ENCODE peak calls at places on chromosomes 12 and 14, in five cellular contexts. One of them, this sample, is unnamed.

GRCh38 chr14:86799244-86799647 is 1193.7 kb downstream of the GALC start:
- DNase-seq in H1: no peak
- DNase-seq in trophoblast cell: peak
- DNase-seq in mesenchymal stem cell: peak
- DNase-seq in H9: no peak
- DNase-seq in this sample: no peak

GRCh38 chr12:55933158-55933798 is 2.3 kb downstream of the DGKA start:
- DNase-seq in mesenchymal stem cell: peak
- DNase-seq in trophoblast cell: peak
- DNase-seq in H9: no peak
- DNase-seq in H1: no peak
- DNase-seq in this sample: no peak

GRCh38 chr12:75705749-75706719 is 194.6 kb upstream of the KRR1 start:
- DNase-seq in mesenchymal stem cell: peak
- DNase-seq in H1: no peak
- DNase-seq in H9: no peak
- DNase-seq in trophoblast cell: no peak
- DNase-seq in this sample: no peak

GRCh38 chr12:65536876-65537661 is 258.6 kb downstream of the MSRB3 start:
- DNase-seq in H1: no peak
- DNase-seq in trophoblast cell: no peak
- DNase-seq in mesenchymal stem cell: peak
- DNase-seq in H9: no peak
- DNase-seq in this sample: no peak

GRCh38 chr12:47766496-47767196 is 6.4 kb upstream of the SLC48A1 start:
- DNase-seq in trophoblast cell: no peak
- DNase-seq in H9: no peak
- DNase-seq in mesenchymal stem cell: no peak
- DNase-seq in H1: no peak
- DNase-seq in this sample: no peak

GRCh38 chr12:41795910-41796309 is 348.8 kb downstream of the GXYLT1 start:
- DNase-seq in H9: peak
- DNase-seq in H1: peak
- DNase-seq in trophoblast cell: no peak
- DNase-seq in mesenchymal stem cell: no peak
- DNase-seq in this sample: no peak

GRCh38 chr12:32549675-32550079 is 129.4 kb upstream of the DNM1L start:
- DNase-seq in H1: peak
- DNase-seq in H9: no peak
- DNase-seq in mesenchymal stem cell: peak
- DNase-seq in trophoblast cell: no peak
- DNase-seq in this sample: no peak

GRCh38 chr12:124687695-124688301 is 120.4 kb upstream of the NCOR2 start:
- DNase-seq in H9: no peak
- DNase-seq in H1: no peak
- DNase-seq in mesenchymal stem cell: peak
- DNase-seq in trophoblast cell: no peak
- DNase-seq in this sample: no peak

GRCh38 chr12:115857160-115857920 is 420.2 kb downstream of the MED13L start:
- DNase-seq in H1: no peak
- DNase-seq in mesenchymal stem cell: no peak
- DNase-seq in H9: no peak
- DNase-seq in trophoblast cell: no peak
- DNase-seq in this sample: no peak

GRCh38 chr12:108338915-108339657 is at the start of gene CMKLR1:
- DNase-seq in mesenchymal stem cell: no peak
- DNase-seq in H1: peak
- DNase-seq in trophoblast cell: no peak
- DNase-seq in H9: peak
- DNase-seq in this sample: no peak

GRCh38 chr12:22981711-22982110 is 356.7 kb downstream of the ETNK1 start:
- DNase-seq in H9: no peak
- DNase-seq in mesenchymal stem cell: peak
- DNase-seq in H1: no peak
- DNase-seq in trophoblast cell: no peak
- DNase-seq in this sample: no peak

GRCh38 chr14:36845346-36846042 is 183.8 kb downstream of the PAX9 start:
- DNase-seq in mesenchymal stem cell: no peak
- DNase-seq in trophoblast cell: no peak
- DNase-seq in H1: no peak
- DNase-seq in H9: no peak
- DNase-seq in this sample: no peak

GRCh38 chr12:6200266-6201198 is at the start of gene CD9:
- DNase-seq in trophoblast cell: no peak
- DNase-seq in mesenchymal stem cell: peak
- DNase-seq in H1: peak
- DNase-seq in H9: peak
- DNase-seq in this sample: no peak

GRCh38 chr12:112837629-112838191 is 46.2 kb downstream of the RPH3A start:
- DNase-seq in trophoblast cell: no peak
- DNase-seq in H1: no peak
- DNase-seq in H9: no peak
- DNase-seq in mesenchymal stem cell: peak
- DNase-seq in this sample: no peak

GRCh38 chr14:102823546-102823945 is 46.3 kb downstream of the TRAF3 start:
- DNase-seq in trophoblast cell: no peak
- DNase-seq in H1: no peak
- DNase-seq in H9: no peak
- DNase-seq in mesenchymal stem cell: no peak
- DNase-seq in this sample: no peak

GRCh38 chr12:52084491-52085231 is 5.2 kb downstream of the SMIM41 start:
- DNase-seq in trophoblast cell: no peak
- DNase-seq in H1: no peak
- DNase-seq in H9: no peak
- DNase-seq in mesenchymal stem cell: no peak
- DNase-seq in this sample: no peak
- H2BK12ac ChIP-seq in trophoblast cell: no peak
- H2BK12ac ChIP-seq in H1: peak
- H2BK12ac ChIP-seq in H9: no peak
- H2BK12ac ChIP-seq in mesenchymal stem cell: no peak
- H2BK12ac ChIP-seq in this sample: no peak

GRCh38 chr12:119320678-119321077 is 13.9 kb upstream of the CCDC60 start:
- DNase-seq in mesenchymal stem cell: no peak
- DNase-seq in trophoblast cell: no peak
- DNase-seq in H1: no peak
- DNase-seq in H9: no peak
- DNase-seq in this sample: no peak

GRCh38 chr12:119319638-119320037 is 14.9 kb upstream of the CCDC60 start:
- DNase-seq in H9: no peak
- DNase-seq in H1: no peak
- DNase-seq in trophoblast cell: no peak
- DNase-seq in mesenchymal stem cell: no peak
- DNase-seq in this sample: no peak

GRCh38 chr12:119314290-119314689 is 20.2 kb upstream of the CCDC60 start:
- DNase-seq in H1: no peak
- DNase-seq in trophoblast cell: no peak
- DNase-seq in H9: no peak
- DNase-seq in mesenchymal stem cell: no peak
- DNase-seq in this sample: no peak

GRCh38 chr12:119322324-119322723 is 12.2 kb upstream of the CCDC60 start:
- DNase-seq in trophoblast cell: no peak
- DNase-seq in H1: no peak
- DNase-seq in mesenchymal stem cell: no peak
- DNase-seq in H9: no peak
- DNase-seq in this sample: no peak

DNA sequence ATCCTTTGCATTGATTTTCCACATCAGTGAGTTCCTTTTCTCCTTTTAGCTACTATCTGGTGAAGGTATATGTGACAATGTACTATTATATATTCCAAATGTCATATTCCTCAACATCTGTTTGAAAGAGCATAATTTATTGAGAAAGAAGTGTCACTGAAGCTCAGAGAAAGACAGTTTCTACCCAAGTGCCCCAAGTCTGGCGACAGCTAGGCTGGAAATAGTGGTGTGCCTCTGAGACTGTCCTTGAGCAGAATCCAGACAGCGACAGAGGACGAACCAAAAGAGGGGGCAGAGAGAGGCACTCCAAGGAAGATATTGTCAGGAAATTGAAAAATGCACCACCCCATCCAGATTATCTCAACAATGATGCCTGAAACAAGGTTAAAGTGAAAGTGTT is 15.7 kb upstream of the CCDC60 start:
- DNase-seq in H1: no peak
- DNase-seq in mesenchymal stem cell: no peak
- DNase-seq in trophoblast cell: no peak
- DNase-seq in H9: no peak
- DNase-seq in this sample: no peak
- H3K9ac ChIP-seq in H1: no peak
- H3K9ac ChIP-seq in mesenchymal stem cell: no peak
- H3K9ac ChIP-seq in trophoblast cell: no peak
- H3K9ac ChIP-seq in H9: no peak
- H3K9ac ChIP-seq in this sample: no peak

GRCh38 chr12:103273645-103274044 is 222.1 kb downstream of the C12orf42 start:
- DNase-seq in mesenchymal stem cell: no peak
- DNase-seq in H9: no peak
- DNase-seq in H1: no peak
- DNase-seq in trophoblast cell: no peak
- DNase-seq in this sample: no peak

GRCh38 chr12:103268831-103269514 is 226.8 kb downstream of the C12orf42 start:
- DNase-seq in mesenchymal stem cell: no peak
- DNase-seq in H1: no peak
- DNase-seq in trophoblast cell: no peak
- DNase-seq in H9: no peak
- DNase-seq in this sample: no peak

GRCh38 chr12:103269962-103270361 is 225.8 kb downstream of the C12orf42 start:
- DNase-seq in H9: no peak
- DNase-seq in H1: no peak
- DNase-seq in mesenchymal stem cell: peak
- DNase-seq in trophoblast cell: no peak
- DNase-seq in this sample: no peak

GRCh38 chr12:103278329-103278728 is 217.4 kb downstream of the C12orf42 start:
- DNase-seq in trophoblast cell: no peak
- DNase-seq in mesenchymal stem cell: no peak
- DNase-seq in H9: no peak
- DNase-seq in H1: no peak
- DNase-seq in this sample: no peak

DNA sequence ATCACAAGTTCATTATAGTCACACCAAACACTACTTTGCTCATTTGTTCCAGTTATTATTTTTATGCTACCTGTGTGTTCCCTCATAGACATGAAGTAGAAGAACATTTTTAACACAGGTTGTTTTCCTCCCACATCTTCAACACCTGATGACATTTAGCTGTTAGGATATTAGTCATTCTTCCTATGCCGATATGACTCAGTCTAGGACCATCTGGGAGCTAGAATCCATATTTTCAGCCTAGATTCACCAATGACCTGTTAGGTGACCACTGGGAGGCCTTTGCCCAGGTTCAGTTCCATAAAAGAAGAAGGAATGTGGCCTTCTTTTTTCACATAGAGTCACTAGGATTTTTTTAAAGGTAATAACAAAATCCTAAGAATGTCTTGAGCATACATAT is 222.8 kb downstream of the C12orf42 start:
- DNase-seq in trophoblast cell: no peak
- DNase-seq in H1: no peak
- DNase-seq in mesenchymal stem cell: no peak
- DNase-seq in H9: no peak
- DNase-seq in this sample: no peak
- H2BK12ac ChIP-seq in trophoblast cell: no peak
- H2BK12ac ChIP-seq in H1: no peak
- H2BK12ac ChIP-seq in mesenchymal stem cell: no peak
- H2BK12ac ChIP-seq in H9: no peak
- H2BK12ac ChIP-seq in this sample: no peak

GRCh38 chr14:23695220-23695999 is 59.2 kb downstream of the DHRS2 start:
- DNase-seq in H1: peak
- DNase-seq in trophoblast cell: no peak
- DNase-seq in H9: peak
- DNase-seq in mesenchymal stem cell: no peak
- DNase-seq in this sample: peak

GRCh38 chr14:23696706-23697239 is 60.6 kb downstream of the DHRS2 start:
- DNase-seq in trophoblast cell: no peak
- DNase-seq in H1: no peak
- DNase-seq in H9: no peak
- DNase-seq in mesenchymal stem cell: no peak
- DNase-seq in this sample: no peak

GRCh38 chr14:23692416-23692815 is 56.3 kb downstream of the DHRS2 start:
- DNase-seq in trophoblast cell: no peak
- DNase-seq in mesenchymal stem cell: no peak
- DNase-seq in H9: no peak
- DNase-seq in H1: no peak
- DNase-seq in this sample: no peak

GRCh38 chr14:23693252-23693775 is 57.1 kb downstream of the DHRS2 start:
- DNase-seq in trophoblast cell: no peak
- DNase-seq in mesenchymal stem cell: no peak
- DNase-seq in H1: no peak
- DNase-seq in H9: no peak
- DNase-seq in this sample: no peak

DNA sequence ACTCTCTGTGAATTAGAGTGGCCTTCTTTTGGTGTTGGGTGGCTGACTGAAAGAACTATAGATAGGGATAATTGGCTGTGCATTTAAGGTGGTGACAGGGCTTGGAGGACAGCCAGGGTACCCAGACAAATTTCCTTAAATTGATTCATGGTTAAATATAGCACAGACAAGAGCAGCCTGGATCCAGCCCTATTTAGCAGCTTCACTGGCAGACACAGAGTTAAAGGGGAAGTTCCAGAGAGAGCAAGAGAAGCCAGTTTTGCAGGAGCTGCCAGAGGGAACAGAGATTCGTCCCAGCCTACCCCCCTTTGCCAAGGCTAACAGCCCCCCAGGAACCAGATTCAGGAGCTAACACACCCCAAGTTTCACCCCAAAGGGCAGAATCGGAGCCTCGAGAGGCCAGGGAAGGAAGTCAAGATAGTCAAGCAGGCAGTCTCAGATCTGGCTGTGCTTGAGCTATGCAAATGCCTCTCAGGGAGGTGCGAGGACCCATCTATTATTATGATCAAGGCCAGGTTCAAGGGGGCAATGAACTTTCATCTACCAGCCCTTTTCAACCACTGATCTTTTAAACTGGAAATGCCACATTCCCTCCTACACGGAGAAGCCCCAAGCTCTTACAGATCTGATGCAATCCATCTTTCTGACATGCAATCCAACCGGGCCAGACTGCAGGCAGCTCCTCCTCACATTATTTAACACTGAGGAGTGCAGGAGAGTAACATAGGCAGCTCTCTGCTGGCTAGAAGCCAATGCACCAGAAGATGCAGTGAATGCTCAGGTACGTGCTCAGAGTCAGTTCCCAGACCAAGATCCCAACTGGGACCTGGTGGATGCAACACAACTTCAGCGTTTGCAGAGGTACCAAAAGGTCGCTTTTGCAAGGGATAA is 58.2 kb downstream of the DHRS2 start:
- DNase-seq in H9: peak
- DNase-seq in mesenchymal stem cell: no peak
- DNase-seq in trophoblast cell: peak
- DNase-seq in H1: peak
- DNase-seq in this sample: no peak
- H3K9ac ChIP-seq in H9: no peak
- H3K9ac ChIP-seq in mesenchymal stem cell: no peak
- H3K9ac ChIP-seq in trophoblast cell: no peak
- H3K9ac ChIP-seq in H1: no peak
- H3K9ac ChIP-seq in this sample: no peak